ENCODE peak calls at places on chromosomes 2 and 18, in ten cellular contexts. Y, O, Q, E, A, K, S, W, F and H are unnamed samples.

GRCh38 chr2:127052771-127053691 is 53.9 kb downstream of the BIN1 start:
- DNase-seq in Y (peak), O (peak), Q (no peak), E (no peak), A (no peak), K (no peak), S (no peak), W (no peak), F (no peak), H (no peak)

GRCh38 chr2:20599001-20599600 is 51.8 kb downstream of the HS1BP3 start:
- DNase-seq in Y (peak), O (no peak), Q (no peak), E (peak), A (no peak), K (no peak), S (no peak), W (peak), F (no peak), H (no peak)

GRCh38 chr2:236862961-236863728 is 222.5 kb upstream of the COPS8 start:
- DNase-seq in Y (no peak), O (no peak), Q (no peak), E (no peak), A (peak), K (no peak), S (peak), W (no peak), F (no peak), H (peak)

GRCh38 chr2:239393401-239393940 is 7.3 kb downstream of the HDAC4 start:
- DNase-seq in Y (peak), O (peak), Q (no peak), E (no peak), A (peak), K (peak), S (no peak), W (no peak), F (no peak), H (no peak)

GRCh38 chr18:741931-742512 is 29.6 kb upstream of the ENOSF1 start:
- DNase-seq in Y (no peak), O (no peak), Q (no peak), E (no peak), A (peak), K (no peak), S (no peak), W (no peak), F (peak), H (peak)

GRCh38 chr2:66344087-66344663 is 90.8 kb upstream of the MEIS1 start:
- DNase-seq in Y (no peak), O (no peak), Q (no peak), E (no peak), A (no peak), K (no peak), S (no peak), W (no peak), F (no peak), H (no peak)

GRCh38 chr2:231364961-231365810 is 30.3 kb upstream of the B3GNT7 start:
- DNase-seq in Y (peak), O (no peak), Q (no peak), E (no peak), A (peak), K (peak), S (no peak), W (peak), F (no peak), H (peak)

GRCh38 chr2:3034396-3034795 is 343.2 kb downstream of the EIPR1 start:
- DNase-seq in Y (no peak), O (no peak), Q (no peak), E (no peak), A (no peak), K (no peak), S (no peak), W (no peak), F (no peak), H (no peak)

GRCh38 chr2:85015653-85016360 is 44.8 kb downstream of the KCMF1 start:
- DNase-seq in Y (no peak), O (no peak), Q (no peak), E (no peak), A (peak), K (no peak), S (no peak), W (no peak), F (no peak), H (no peak)

GRCh38 chr18:59249186-59249774 is 24.0 kb downstream of the RAX start:
- DNase-seq in Y (no peak), O (no peak), Q (no peak), E (no peak), A (peak), K (peak), S (no peak), W (peak), F (peak), H (peak)

GRCh38 chr18:6557470-6558245 is 142.9 kb upstream of the L3MBTL4 start:
- DNase-seq in Y (no peak), O (no peak), Q (no peak), E (no peak), A (no peak), K (no peak), S (no peak), W (no peak), F (no peak), H (no peak)

GRCh38 chr2:166106431-166107015 is 21.3 kb downstream of the SCN1A start:
- DNase-seq in Y (no peak), O (no peak), Q (no peak), E (no peak), A (peak), K (no peak), S (no peak), W (no peak), F (peak), H (no peak)

GRCh38 chr2:133568172-133568571 is at the start of gene NCKAP5:
- DNase-seq in Y (no peak), O (no peak), Q (no peak), E (no peak), A (peak), K (peak), S (peak), W (peak), F (no peak), H (peak)

GRCh38 chr2:217248312-217248935 is 388.6 kb upstream of the TNP1 start:
- DNase-seq in Y (peak), O (no peak), Q (peak), E (peak), A (peak), K (peak), S (no peak), W (peak), F (peak), H (peak)

GRCh38 chr18:5294113-5294617 is 1.4 kb downstream of the ZBTB14 start:
- DNase-seq in Y (no peak), O (peak), Q (no peak), E (no peak), A (no peak), K (peak), S (no peak), W (no peak), F (no peak), H (no peak)

GRCh38 chr2:80392446-80392845 is 87.9 kb upstream of the LRRTM1 start:
- DNase-seq in Y (no peak), O (no peak), Q (no peak), E (no peak), A (no peak), K (no peak), S (no peak), W (no peak), F (no peak), H (no peak)

GRCh38 chr18:3793545-3793944 is 343.6 kb downstream of the TGIF1 start:
- DNase-seq in Y (no peak), O (no peak), Q (no peak), E (no peak), A (peak), K (no peak), S (no peak), W (no peak), F (no peak), H (no peak)

GRCh38 chr18:70421471-70421870 is 132.6 kb downstream of the SOCS6 start:
- DNase-seq in Y (no peak), O (no peak), Q (no peak), E (no peak), A (no peak), K (no peak), S (no peak), W (no peak), F (no peak), H (no peak)

GRCh38 chr2:216857131-216857550 is 2.7 kb downstream of the TNP1 start:
- DNase-seq in Y (no peak), O (no peak), Q (no peak), E (no peak), A (peak), K (no peak), S (no peak), W (no peak), F (no peak), H (peak)

GRCh38 chr18:46097378-46097852 is 681 bp downstream of the ATP5F1A start:
- DNase-seq in Y (no peak), O (peak), Q (no peak), E (peak), A (peak), K (no peak), S (no peak), W (no peak), F (no peak), H (no peak)

GRCh38 chr2:236507393-236508085 is 62.1 kb upstream of the ACKR3 start:
- DNase-seq in Y (peak), O (peak), Q (no peak), E (peak), A (peak), K (no peak), S (no peak), W (no peak), F (no peak), H (no peak)

GRCh38 chr18:78364123-78364522 is 615.5 kb upstream of the SALL3 start:
- DNase-seq in Y (no peak), O (no peak), Q (no peak), E (no peak), A (no peak), K (no peak), S (no peak), W (no peak), F (no peak), H (no peak)

GRCh38 chr2:236863729-236864126 is 222.0 kb upstream of the COPS8 start:
- DNase-seq in Y (no peak), O (no peak), Q (no peak), E (no peak), A (no peak), K (no peak), S (peak), W (no peak), F (no peak), H (no peak)

GRCh38 chr2:195642677-195643063 is 14.4 kb upstream of the SLC39A10 start:
- DNase-seq in Y (no peak), O (no peak), Q (no peak), E (no peak), A (no peak), K (no peak), S (no peak), W (no peak), F (no peak), H (no peak)

GRCh38 chr2:96856776-96857673 is 791 bp downstream of the ANKRD39 start:
- DNase-seq in Y (no peak), O (no peak), Q (no peak), E (no peak), A (peak), K (peak), S (no peak), W (no peak), F (peak), H (no peak)

GRCh38 chr2:187050409-187050998 is 201.5 kb upstream of the ZSWIM2 start:
- DNase-seq in Y (no peak), O (no peak), Q (no peak), E (no peak), A (no peak), K (no peak), S (no peak), W (no peak), F (no peak), H (no peak)

GRCh38 chr2:225668606-225669266 is 269.2 kb downstream of the NYAP2 start:
- DNase-seq in Y (no peak), O (peak), Q (no peak), E (no peak), A (peak), K (peak), S (no peak), W (no peak), F (peak), H (peak)

GRCh38 chr2:910698-911097 is 40.0 kb upstream of the SNTG2 start:
- DNase-seq in Y (no peak), O (no peak), Q (no peak), E (no peak), A (no peak), K (no peak), S (no peak), W (no peak), F (no peak), H (no peak)

GRCh38 chr18:51513525-51513924 is 316.0 kb upstream of the MEX3C start:
- DNase-seq in Y (no peak), O (no peak), Q (no peak), E (no peak), A (no peak), K (no peak), S (no peak), W (no peak), F (no peak), H (no peak)

GRCh38 chr2:10449838-10450691 is 1.9 kb upstream of the ODC1 start:
- DNase-seq in Y (no peak), O (no peak), Q (no peak), E (no peak), A (no peak), K (peak), S (no peak), W (no peak), F (no peak), H (no peak)

GRCh38 chr2:10188211-10188610 is 65.7 kb downstream of the RRM2 start:
- DNase-seq in Y (no peak), O (no peak), Q (no peak), E (no peak), A (peak), K (no peak), S (no peak), W (no peak), F (no peak), H (no peak)

GRCh38 chr18:47798366-47798765 is 132.1 kb downstream of the SMAD2 start:
- DNase-seq in Y (no peak), O (no peak), Q (no peak), E (no peak), A (no peak), K (no peak), S (peak), W (no peak), F (no peak), H (no peak)

GRCh38 chr2:96323849-96324248 is 1.3 kb upstream of the ITPRIPL1 start:
- DNase-seq in Y (no peak), O (no peak), Q (no peak), E (no peak), A (no peak), K (no peak), S (no peak), W (no peak), F (no peak), H (no peak)

GRCh38 chr2:8502316-8502715 is 179.5 kb upstream of the ID2 start:
- DNase-seq in Y (no peak), O (no peak), Q (no peak), E (no peak), A (no peak), K (peak), S (no peak), W (no peak), F (no peak), H (no peak)

GRCh38 chr2:53985646-53986045 is 14.9 kb upstream of the PSME4 start:
- DNase-seq in Y (no peak), O (no peak), Q (no peak), E (no peak), A (no peak), K (no peak), S (no peak), W (no peak), F (no peak), H (no peak)

GRCh38 chr2:160306985-160307384 is 106.9 kb upstream of the ITGB6 start:
- DNase-seq in Y (no peak), O (no peak), Q (peak), E (no peak), A (peak), K (no peak), S (no peak), W (no peak), F (no peak), H (peak)

GRCh38 chr2:102891261-102891660 is 129.4 kb downstream of the TMEM182 start:
- DNase-seq in Y (no peak), O (no peak), Q (no peak), E (no peak), A (no peak), K (no peak), S (no peak), W (no peak), F (peak), H (no peak)

GRCh38 chr2:102888514-102888913 is 126.7 kb downstream of the TMEM182 start:
- DNase-seq in Y (no peak), O (no peak), Q (no peak), E (no peak), A (no peak), K (no peak), S (no peak), W (no peak), F (no peak), H (no peak)

GRCh38 chr2:102886216-102886893 is 124.5 kb downstream of the TMEM182 start:
- DNase-seq in Y (no peak), O (no peak), Q (no peak), E (no peak), A (no peak), K (no peak), S (no peak), W (no peak), F (peak), H (no peak)
- H3K27ac ChIP-seq in Y (no peak), O (no peak), Q (no peak), E (no peak), A (no peak), K (no peak), S (no peak), W (no peak), F (peak), H (no peak)

DNA sequence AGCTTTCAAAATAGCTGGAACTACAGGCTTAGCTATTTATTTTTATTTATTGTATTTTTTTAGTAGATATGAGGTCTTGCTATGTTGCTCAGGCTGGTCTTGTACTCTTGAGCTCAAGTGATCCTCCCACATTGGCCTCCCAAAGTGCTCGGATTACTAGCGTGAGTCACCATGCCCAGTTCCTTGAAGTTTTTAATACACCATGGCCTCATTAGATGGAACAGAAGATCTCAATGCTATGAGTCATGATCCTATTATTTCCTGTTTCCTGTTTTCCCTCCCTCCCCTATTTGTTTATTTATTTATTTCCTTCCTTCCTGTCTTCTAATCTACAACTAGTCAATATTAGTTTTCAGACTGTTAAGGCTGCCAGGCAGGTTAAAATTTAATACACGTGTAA is 309.0 kb downstream of the CMPK2 start:
- DNase-seq in Y (no peak), O (no peak), Q (no peak), E (no peak), A (peak), K (no peak), S (no peak), W (no peak), F (no peak), H (peak)
- H3K27ac ChIP-seq in Y (peak), O (no peak), Q (no peak), E (no peak), A (no peak), K (no peak), S (no peak), W (no peak), F (no peak), H (no peak)

GRCh38 chr18:25853716-25854465 is 236.5 kb downstream of the SS18 start:
- DNase-seq in Y (no peak), O (no peak), Q (no peak), E (no peak), A (no peak), K (no peak), S (no peak), W (no peak), F (no peak), H (no peak)
- H3K27ac ChIP-seq in Y (no peak), O (no peak), Q (no peak), E (peak), A (no peak), K (no peak), S (no peak), W (no peak), F (no peak), H (no peak)

GRCh38 chr2:219158586-219158985 is 2.0 kb downstream of the NHEJ1 start:
- DNase-seq in Y (no peak), O (no peak), Q (no peak), E (no peak), A (no peak), K (no peak), S (no peak), W (no peak), F (no peak), H (no peak)

GRCh38 chr2:219159771-219160185 is 837 bp downstream of the NHEJ1 start:
- DNase-seq in Y (no peak), O (no peak), Q (no peak), E (no peak), A (no peak), K (no peak), S (no peak), W (no peak), F (no peak), H (no peak)

GRCh38 chr2:219163156-219163555 is 2.5 kb upstream of the NHEJ1 start:
- DNase-seq in Y (no peak), O (no peak), Q (no peak), E (no peak), A (no peak), K (no peak), S (no peak), W (no peak), F (no peak), H (no peak)

GRCh38 chr2:219160186-219161017 is at the start of gene NHEJ1:
- DNase-seq in Y (peak), O (peak), Q (peak), E (peak), A (peak), K (peak), S (peak), W (peak), F (peak), H (peak)

GRCh38 chr2:219161097-219161496 is 482 bp upstream of the NHEJ1 start:
- DNase-seq in Y (no peak), O (no peak), Q (no peak), E (no peak), A (no peak), K (no peak), S (no peak), W (no peak), F (no peak), H (no peak)
- H3K27ac ChIP-seq in Y (peak), O (peak), Q (peak), E (peak), A (peak), K (peak), S (peak), W (peak), F (no peak), H (peak)

GRCh38 chr2:64203131-64204005 is 59.1 kb upstream of the PELI1 start:
- DNase-seq in Y (no peak), O (no peak), Q (no peak), E (no peak), A (peak), K (no peak), S (no peak), W (no peak), F (no peak), H (no peak)

GRCh38 chr2:64205415-64205814 is 61.2 kb upstream of the PELI1 start:
- DNase-seq in Y (no peak), O (no peak), Q (no peak), E (no peak), A (no peak), K (no peak), S (no peak), W (no peak), F (no peak), H (no peak)

GRCh38 chr2:64204006-64204632 is 59.9 kb upstream of the PELI1 start:
- DNase-seq in Y (peak), O (peak), Q (no peak), E (no peak), A (peak), K (peak), S (no peak), W (peak), F (peak), H (no peak)

GRCh38 chr2:64202206-64202864 is 58.1 kb upstream of the PELI1 start:
- DNase-seq in Y (no peak), O (peak), Q (no peak), E (no peak), A (peak), K (no peak), S (no peak), W (no peak), F (no peak), H (peak)

DNA sequence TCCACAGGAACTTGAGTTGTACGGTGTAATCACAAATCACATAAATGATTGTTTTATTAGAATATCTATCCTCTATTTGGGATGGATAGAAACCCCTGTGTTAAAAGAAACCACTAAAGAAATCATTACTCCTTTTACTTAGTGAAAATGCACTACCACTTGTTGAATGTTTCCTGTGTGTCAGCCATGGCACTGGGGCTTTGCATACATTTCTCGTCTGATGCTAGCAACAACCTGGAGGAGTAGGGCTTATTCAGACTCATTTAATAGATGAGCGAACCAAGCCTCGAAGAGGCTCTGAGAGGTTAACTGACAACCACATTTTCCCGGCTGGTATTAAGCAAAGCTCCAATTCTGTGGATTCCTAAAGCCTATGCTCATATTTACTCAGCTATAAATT is 60.5 kb upstream of the PELI1 start:
- DNase-seq in Y (no peak), O (peak), Q (no peak), E (no peak), A (no peak), K (no peak), S (no peak), W (no peak), F (no peak), H (no peak)
- H3K27ac ChIP-seq in Y (peak), O (peak), Q (peak), E (peak), A (no peak), K (peak), S (peak), W (peak), F (peak), H (peak)

GRCh38 chr2:173053043-173053699 is 22.5 kb upstream of the MAP3K20 start:
- DNase-seq in Y (no peak), O (no peak), Q (no peak), E (no peak), A (no peak), K (no peak), S (no peak), W (no peak), F (no peak), H (no peak)
- H3K27ac ChIP-seq in Y (no peak), O (no peak), Q (no peak), E (no peak), A (no peak), K (no peak), S (no peak), W (no peak), F (no peak), H (no peak)